ENCODE peak calls at places on chromosome 16, in six cellular contexts. One of them, this sample, is unnamed.

GRCh38 chr16:29765167-29766032 is 12.7 kb upstream of the ZG16 start:
- DNase-seq in AG10803: no peak
- DNase-seq in right atrium auricular region: no peak
- DNase-seq in breast epithelium: no peak
- DNase-seq in HFF-Myc: no peak
- DNase-seq in GM12865: no peak
- DNase-seq in this sample: no peak

GRCh38 chr16:77775911-77776909 is 12.2 kb upstream of the VAT1L start:
- DNase-seq in breast epithelium: no peak
- DNase-seq in right atrium auricular region: no peak
- DNase-seq in AG10803: no peak
- DNase-seq in HFF-Myc: no peak
- DNase-seq in GM12865: no peak
- DNase-seq in this sample: peak; percentile 51

GRCh38 chr16:64375386-64375980 is 746.4 kb downstream of the CDH11 start:
- DNase-seq in breast epithelium: no peak
- DNase-seq in HFF-Myc: no peak
- DNase-seq in GM12865: no peak
- DNase-seq in AG10803: no peak
- DNase-seq in right atrium auricular region: no peak
- DNase-seq in this sample: no peak

GRCh38 chr16:71780521-71781089 is 28.0 kb downstream of the AP1G1 start:
- DNase-seq in breast epithelium: no peak
- DNase-seq in HFF-Myc: no peak
- DNase-seq in GM12865: no peak
- DNase-seq in right atrium auricular region: no peak
- DNase-seq in AG10803: no peak
- DNase-seq in this sample: no peak

GRCh38 chr16:86074651-86075487 is 175.9 kb downstream of the IRF8 start:
- DNase-seq in breast epithelium: no peak
- DNase-seq in HFF-Myc: no peak
- DNase-seq in AG10803: no peak
- DNase-seq in right atrium auricular region: no peak
- DNase-seq in GM12865: no peak
- DNase-seq in this sample: no peak

GRCh38 chr16:89848974-89849373 is 20.7 kb downstream of the SPIRE2 start:
- DNase-seq in GM12865: no peak
- DNase-seq in breast epithelium: no peak
- DNase-seq in right atrium auricular region: no peak
- DNase-seq in AG10803: no peak
- DNase-seq in HFF-Myc: no peak
- DNase-seq in this sample: no peak

GRCh38 chr16:22141746-22142145 is 20.6 kb upstream of the SDR42E2 start:
- DNase-seq in GM12865: peak; percentile 15
- DNase-seq in breast epithelium: no peak
- DNase-seq in AG10803: peak; percentile 16
- DNase-seq in HFF-Myc: peak; percentile 5
- DNase-seq in right atrium auricular region: no peak
- DNase-seq in this sample: peak; percentile 40

GRCh38 chr16:27980919-27981670 is 82.4 kb downstream of the GSG1L start:
- DNase-seq in GM12865: no peak
- DNase-seq in right atrium auricular region: no peak
- DNase-seq in breast epithelium: no peak
- DNase-seq in HFF-Myc: no peak
- DNase-seq in AG10803: no peak
- DNase-seq in this sample: no peak

GRCh38 chr16:69444873-69445517 is 20.6 kb downstream of the CYB5B start:
- DNase-seq in AG10803: peak; percentile 64
- DNase-seq in right atrium auricular region: no peak
- DNase-seq in HFF-Myc: no peak
- DNase-seq in breast epithelium: no peak
- DNase-seq in GM12865: no peak
- DNase-seq in this sample: no peak

GRCh38 chr16:23691483-23692189 is 12.9 kb downstream of the PLK1 start:
- DNase-seq in breast epithelium: no peak
- DNase-seq in GM12865: no peak
- DNase-seq in HFF-Myc: no peak
- DNase-seq in right atrium auricular region: no peak
- DNase-seq in AG10803: peak; percentile 52
- DNase-seq in this sample: peak; percentile 31

GRCh38 chr16:50071075-50071671 is 5.4 kb downstream of the HEATR3 start:
- DNase-seq in HFF-Myc: no peak
- DNase-seq in right atrium auricular region: no peak
- DNase-seq in GM12865: no peak
- DNase-seq in breast epithelium: no peak
- DNase-seq in AG10803: peak; percentile 21
- DNase-seq in this sample: no peak

GRCh38 chr16:8634991-8635736 is 13.7 kb downstream of the METTL22 start:
- DNase-seq in right atrium auricular region: no peak
- DNase-seq in HFF-Myc: no peak
- DNase-seq in AG10803: peak; percentile 25
- DNase-seq in GM12865: no peak
- DNase-seq in breast epithelium: no peak
- DNase-seq in this sample: peak; percentile 50

GRCh38 chr16:72317378-72317777 is 145.4 kb upstream of the PMFBP1 start:
- DNase-seq in breast epithelium: no peak
- DNase-seq in HFF-Myc: no peak
- DNase-seq in right atrium auricular region: no peak
- DNase-seq in GM12865: no peak
- DNase-seq in AG10803: peak; percentile 87
- DNase-seq in this sample: no peak

GRCh38 chr16:11198817-11199216 is 57.2 kb downstream of the SOCS1 start:
- DNase-seq in HFF-Myc: no peak
- DNase-seq in breast epithelium: no peak
- DNase-seq in GM12865: no peak
- DNase-seq in AG10803: no peak
- DNase-seq in right atrium auricular region: no peak
- DNase-seq in this sample: peak; percentile 75

GRCh38 chr16:79599837-79600635 is 501 bp downstream of the MAF start:
- DNase-seq in HFF-Myc: no peak
- DNase-seq in right atrium auricular region: no peak
- DNase-seq in GM12865: peak; percentile 23
- DNase-seq in breast epithelium: peak; percentile 36
- DNase-seq in AG10803: peak; percentile 35
- DNase-seq in this sample: peak; percentile 62

GRCh38 chr16:31108035-31108793 is at the start of gene BCKDK:
- DNase-seq in breast epithelium: no peak
- DNase-seq in HFF-Myc: no peak
- DNase-seq in GM12865: peak; percentile 88
- DNase-seq in AG10803: peak; percentile 68
- DNase-seq in right atrium auricular region: no peak
- DNase-seq in this sample: peak; percentile 69

GRCh38 chr16:89143911-89144675 is 27.5 kb upstream of the CDH15 start:
- DNase-seq in AG10803: peak; percentile 12
- DNase-seq in HFF-Myc: no peak
- DNase-seq in GM12865: no peak
- DNase-seq in right atrium auricular region: no peak
- DNase-seq in breast epithelium: no peak
- DNase-seq in this sample: no peak

GRCh38 chr16:69166946-69167930 is 19.7 kb upstream of the SNTB2 start:
- DNase-seq in breast epithelium: no peak
- DNase-seq in right atrium auricular region: no peak
- DNase-seq in GM12865: no peak
- DNase-seq in HFF-Myc: no peak
- DNase-seq in AG10803: no peak
- DNase-seq in this sample: peak; percentile 67

GRCh38 chr16:12866981-12867551 is 34.3 kb upstream of the SHISA9 start:
- DNase-seq in breast epithelium: no peak
- DNase-seq in AG10803: no peak
- DNase-seq in GM12865: no peak
- DNase-seq in HFF-Myc: no peak
- DNase-seq in right atrium auricular region: no peak
- DNase-seq in this sample: no peak

GRCh38 chr16:56588781-56589140 is 567 bp upstream of the MT3 start:
- DNase-seq in breast epithelium: no peak
- DNase-seq in HFF-Myc: no peak
- DNase-seq in right atrium auricular region: no peak
- DNase-seq in GM12865: no peak
- DNase-seq in AG10803: no peak
- DNase-seq in this sample: no peak

GRCh38 chr16:30340621-30341020 is 14.5 kb downstream of the CD2BP2 start:
- DNase-seq in right atrium auricular region: peak; percentile 43
- DNase-seq in GM12865: no peak
- DNase-seq in breast epithelium: no peak
- DNase-seq in AG10803: no peak
- DNase-seq in HFF-Myc: no peak
- DNase-seq in this sample: no peak

GRCh38 chr16:72877374-72878028 is 170.4 kb downstream of the ZFHX3 start:
- DNase-seq in AG10803: peak; percentile 80
- DNase-seq in HFF-Myc: peak; percentile 86
- DNase-seq in breast epithelium: no peak
- DNase-seq in right atrium auricular region: no peak
- DNase-seq in GM12865: no peak
- DNase-seq in this sample: peak; percentile 76

GRCh38 chr16:569445-570254 is at the start of gene PIGQ:
- DNase-seq in breast epithelium: peak; percentile 50
- DNase-seq in HFF-Myc: no peak
- DNase-seq in AG10803: peak; percentile 63
- DNase-seq in GM12865: peak; percentile 75
- DNase-seq in right atrium auricular region: peak; percentile 72
- DNase-seq in this sample: peak; percentile 47
- TF ChIP-seq CTCF in breast epithelium: no peak
- TF ChIP-seq CTCF in HFF-Myc: no peak
- TF ChIP-seq CTCF in AG10803: no peak
- TF ChIP-seq CTCF in GM12865: no peak
- TF ChIP-seq CTCF in right atrium auricular region: no peak
- TF ChIP-seq CTCF in this sample: no peak

GRCh38 chr16:70682239-70683145 is 3.4 kb downstream of the MTSS2 start:
- DNase-seq in GM12865: no peak
- DNase-seq in AG10803: no peak
- DNase-seq in HFF-Myc: no peak
- DNase-seq in breast epithelium: no peak
- DNase-seq in right atrium auricular region: no peak
- DNase-seq in this sample: no peak

GRCh38 chr16:70685938-70686375 is at the start of gene MTSS2:
- DNase-seq in AG10803: peak; percentile 89
- DNase-seq in HFF-Myc: no peak
- DNase-seq in right atrium auricular region: peak; percentile 75
- DNase-seq in GM12865: no peak
- DNase-seq in breast epithelium: peak; percentile 81
- DNase-seq in this sample: peak; percentile 85

GRCh38 chr16:70683146-70683944 is 2.5 kb downstream of the MTSS2 start:
- DNase-seq in breast epithelium: no peak
- DNase-seq in GM12865: no peak
- DNase-seq in HFF-Myc: no peak
- DNase-seq in AG10803: no peak
- DNase-seq in right atrium auricular region: no peak
- DNase-seq in this sample: no peak

GRCh38 chr16:70685061-70685937 is 554 bp downstream of the MTSS2 start:
- DNase-seq in right atrium auricular region: no peak
- DNase-seq in GM12865: no peak
- DNase-seq in AG10803: no peak
- DNase-seq in HFF-Myc: no peak
- DNase-seq in breast epithelium: no peak
- DNase-seq in this sample: peak; percentile 41

DNA sequence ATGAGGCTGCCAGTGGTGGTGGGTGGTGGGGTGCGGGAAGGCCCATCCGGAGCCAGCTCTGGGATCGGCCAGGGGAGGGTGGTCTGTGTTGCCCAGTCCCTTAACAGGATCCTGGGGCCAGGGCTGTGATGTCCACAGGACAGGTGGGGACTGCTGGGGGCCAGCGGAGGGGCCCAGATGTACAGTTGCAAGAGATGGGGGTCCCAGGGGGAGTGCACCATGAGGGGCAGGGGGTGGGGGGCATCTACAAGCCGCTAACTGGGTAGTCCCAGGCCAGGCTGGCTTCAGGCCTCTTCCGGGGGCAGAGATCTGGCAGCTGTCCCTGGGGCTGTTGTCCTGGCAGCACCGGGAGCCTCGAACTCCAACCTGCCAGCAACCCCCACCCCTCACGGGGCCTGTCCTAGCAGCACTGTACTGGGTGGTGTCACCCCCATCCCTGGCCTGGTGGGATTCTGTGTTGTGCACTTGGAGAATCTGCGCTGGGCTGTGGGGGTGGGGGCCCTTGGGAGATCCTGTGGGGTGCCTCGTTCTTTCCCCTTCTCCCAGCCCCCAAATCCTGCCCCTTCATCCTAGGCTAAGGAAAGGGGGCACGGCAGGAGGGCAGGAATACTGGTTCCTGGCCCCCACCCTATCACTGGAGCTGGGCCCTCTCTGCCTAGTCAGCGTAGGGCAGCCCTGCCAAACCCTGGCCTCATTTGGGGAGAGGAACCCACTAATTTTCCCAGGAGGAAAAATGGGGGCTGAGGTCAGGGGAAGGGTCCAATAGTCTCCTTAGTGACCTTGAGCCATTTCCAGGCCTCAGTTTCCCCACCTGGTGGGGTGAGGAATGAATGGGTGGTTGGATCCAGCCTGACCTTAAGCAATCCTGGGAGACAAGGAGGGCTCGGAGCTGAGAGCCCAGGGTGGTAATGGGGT is 1.4 kb downstream of the MTSS2 start:
- DNase-seq in GM12865: no peak
- DNase-seq in HFF-Myc: no peak
- DNase-seq in right atrium auricular region: no peak
- DNase-seq in AG10803: no peak
- DNase-seq in breast epithelium: no peak
- DNase-seq in this sample: no peak
- H3K4me3 ChIP-seq in GM12865: no peak overlapping the region
- H3K4me3 ChIP-seq in HFF-Myc: peak overlapping the region; percentile 78
- H3K4me3 ChIP-seq in right atrium auricular region: peak overlapping the region; percentile 75
- H3K4me3 ChIP-seq in AG10803: peak overlapping the region; percentile 91
- H3K4me3 ChIP-seq in breast epithelium: peak overlapping the region; percentile 94
- H3K4me3 ChIP-seq in this sample: peak overlapping the region; percentile 85

GRCh38 chr16:62194828-62195227 is 158.6 kb upstream of the CDH8 start:
- DNase-seq in right atrium auricular region: no peak
- DNase-seq in breast epithelium: no peak
- DNase-seq in GM12865: peak; percentile 1
- DNase-seq in AG10803: no peak
- DNase-seq in HFF-Myc: no peak
- DNase-seq in this sample: no peak

GRCh38 chr16:62190426-62190825 is 154.2 kb upstream of the CDH8 start:
- DNase-seq in AG10803: no peak
- DNase-seq in breast epithelium: no peak
- DNase-seq in HFF-Myc: no peak
- DNase-seq in right atrium auricular region: no peak
- DNase-seq in GM12865: peak; percentile 15
- DNase-seq in this sample: peak; percentile 53
- TF ChIP-seq CTCF in AG10803: peak; percentile 14
- TF ChIP-seq CTCF in breast epithelium: no peak
- TF ChIP-seq CTCF in HFF-Myc: no peak
- TF ChIP-seq CTCF in right atrium auricular region: peak; percentile 55
- TF ChIP-seq CTCF in GM12865: peak; percentile 44
- TF ChIP-seq CTCF in this sample: peak; percentile 84

GRCh38 chr16:81440888-81441663 is 3.5 kb upstream of the CMIP start:
- DNase-seq in breast epithelium: no peak
- DNase-seq in right atrium auricular region: no peak
- DNase-seq in HFF-Myc: no peak
- DNase-seq in GM12865: no peak
- DNase-seq in AG10803: no peak
- DNase-seq in this sample: no peak
- H3K4me3 ChIP-seq in breast epithelium: no peak overlapping the region
- H3K4me3 ChIP-seq in right atrium auricular region: no peak overlapping the region
- H3K4me3 ChIP-seq in HFF-Myc: no peak overlapping the region
- H3K4me3 ChIP-seq in GM12865: no peak overlapping the region
- H3K4me3 ChIP-seq in AG10803: no peak overlapping the region
- H3K4me3 ChIP-seq in this sample: no peak overlapping the region

GRCh38 chr16:81996664-81997529 is 14.4 kb downstream of the SDR42E1 start:
- DNase-seq in HFF-Myc: peak; percentile 20
- DNase-seq in breast epithelium: no peak
- DNase-seq in GM12865: no peak
- DNase-seq in AG10803: peak; percentile 76
- DNase-seq in right atrium auricular region: no peak
- DNase-seq in this sample: peak; percentile 50
- TF ChIP-seq CTCF in HFF-Myc: peak; percentile 27
- TF ChIP-seq CTCF in breast epithelium: no peak
- TF ChIP-seq CTCF in GM12865: no peak
- TF ChIP-seq CTCF in AG10803: peak; percentile 62
- TF ChIP-seq CTCF in right atrium auricular region: no peak
- TF ChIP-seq CTCF in this sample: peak; percentile 20

GRCh38 chr16:66844009-66844341 is 239 bp upstream of the CA7 start:
- DNase-seq in GM12865: no peak
- DNase-seq in HFF-Myc: no peak
- DNase-seq in right atrium auricular region: no peak
- DNase-seq in AG10803: no peak
- DNase-seq in breast epithelium: no peak
- DNase-seq in this sample: no peak
- H3K4me3 ChIP-seq in GM12865: no peak overlapping the region
- H3K4me3 ChIP-seq in HFF-Myc: peak overlapping the region; percentile 36
- H3K4me3 ChIP-seq in right atrium auricular region: peak overlapping the region; percentile 13
- H3K4me3 ChIP-seq in AG10803: no peak overlapping the region
- H3K4me3 ChIP-seq in breast epithelium: peak overlapping the region; percentile 68
- H3K4me3 ChIP-seq in this sample: no peak overlapping the region

This sample was measured in epithelial cell of esophagus.